ENCODE peak calls at places on chromosomes 4 and X, in five cellular contexts. S, Q, Z, C and N are unnamed samples. For H3K4me1, the result is how much of the 10 kb centered on the place peaks cover.

GRCh38 chr4:164108971-164109370 is 614.5 kb downstream of the TMA16 start:
- DNase-seq in Q (no peak), Z (no peak), C (no peak), S (no peak), N (no peak)

GRCh38 chrX:53678667-53679066 is 7.9 kb downstream of the HUWE1 start:
- DNase-seq in Z (peak), C (no peak), S (peak), Q (no peak), N (no peak)

GRCh38 chr4:2059034-2059725 is at the start of gene NAT8L:
- DNase-seq in Z (peak), C (no peak), Q (peak), S (peak), N (peak)

GRCh38 chr4:121011138-121011537 is 61.2 kb downstream of the NDNF start:
- DNase-seq in S (peak), C (no peak), Q (no peak), Z (peak), N (no peak)

GRCh38 chr4:39255266-39255665 is 72.9 kb downstream of the WDR19 start:
- DNase-seq in S (peak), Q (no peak), Z (peak), C (no peak), N (no peak)

GRCh38 chr4:75030649-75031235 is 97.8 kb downstream of the PARM1 start:
- DNase-seq in Q (peak), C (no peak), S (no peak), Z (no peak), N (no peak)

GRCh38 chrX:41723305-41723704 is 676 bp upstream of the GPR82 start:
- DNase-seq in S (no peak), C (no peak), Z (no peak), Q (no peak), N (no peak)

GRCh38 chrX:11137543-11138139 is 26.5 kb downstream of the HCCS start:
- DNase-seq in Z (peak), S (peak), C (peak), Q (peak), N (peak)

GRCh38 chr4:20589436-20589835 is 110.8 kb upstream of the PACRGL start:
- DNase-seq in C (no peak), Z (peak), S (peak), Q (peak), N (no peak)

GRCh38 chr4:186839122-186840037 is 115.7 kb upstream of the FAT1 start:
- DNase-seq in S (no peak), C (peak), Z (no peak), Q (no peak), N (no peak)

GRCh38 chr4:125085-125820 is 952 bp downstream of the ZNF718 start:
- DNase-seq in Z (peak), C (no peak), Q (peak), S (peak), N (peak)

GRCh38 chr4:185849543-185850185 is 37.7 kb upstream of the SORBS2 start:
- DNase-seq in Q (no peak), Z (no peak), S (no peak), C (no peak), N (no peak)

GRCh38 chr4:29578329-29578728 is 1141.8 kb upstream of the PCDH7 start:
- DNase-seq in Z (no peak), C (no peak), Q (no peak), S (no peak), N (no peak)

GRCh38 chr4:910366-911091 is 21.6 kb downstream of the GAK start:
- DNase-seq in S (no peak), Z (no peak), C (no peak), Q (no peak), N (no peak)

GRCh38 chr4:72446353-72447055 is 122.5 kb downstream of the ADAMTS3 start:
- DNase-seq in Q (no peak), C (no peak), Z (no peak), S (no peak), N (no peak)

GRCh38 chrX:48971325-48972213 is at the start of gene KCND1:
- DNase-seq in Q (peak), S (peak), C (no peak), Z (peak), N (no peak)

GRCh38 chr4:1274871-1275270 is 14.8 kb upstream of the MAEA start:
- DNase-seq in Z (no peak), C (no peak), S (no peak), Q (no peak), N (no peak)

GRCh38 chr4:73936969-73937368 is 44.9 kb downstream of the PF4 start:
- DNase-seq in S (no peak), Z (no peak), C (no peak), Q (no peak), N (no peak)

GRCh38 chrX:118541482-118541881 is 45.9 kb downstream of the DOCK11 start:
- DNase-seq in S (no peak), Z (no peak), C (no peak), Q (no peak), N (no peak)
- H2AFZ ChIP-seq in S (no peak), Z (no peak), C (no peak), Q (no peak), N (no peak)

GRCh38 chrX:34879876-34880275 is 62.7 kb upstream of the FAM47B start:
- DNase-seq in Z (no peak), C (no peak), S (no peak), Q (no peak), N (no peak)
- H3K4me1 ChIP-seq in Z (under half), C (under half), S (under half), Q (under half), N (under half)

GRCh38 chrX:80246273-80246672 is 174.0 kb upstream of the TENT5D start:
- DNase-seq in C (no peak), Z (peak), S (no peak), Q (no peak), N (no peak)
- TF ChIP-seq EZH2phosphoT487 in C (no peak), Z (no peak), S (no peak), Q (no peak), N (no peak)

GRCh38 chrX:7190157-7190556 is 42.2 kb upstream of the PUDP start:
- DNase-seq in Q (no peak), S (no peak), C (no peak), Z (no peak), N (peak)
- H2AFZ ChIP-seq in Q (no peak), S (no peak), C (no peak), Z (no peak), N (no peak)

DNA sequence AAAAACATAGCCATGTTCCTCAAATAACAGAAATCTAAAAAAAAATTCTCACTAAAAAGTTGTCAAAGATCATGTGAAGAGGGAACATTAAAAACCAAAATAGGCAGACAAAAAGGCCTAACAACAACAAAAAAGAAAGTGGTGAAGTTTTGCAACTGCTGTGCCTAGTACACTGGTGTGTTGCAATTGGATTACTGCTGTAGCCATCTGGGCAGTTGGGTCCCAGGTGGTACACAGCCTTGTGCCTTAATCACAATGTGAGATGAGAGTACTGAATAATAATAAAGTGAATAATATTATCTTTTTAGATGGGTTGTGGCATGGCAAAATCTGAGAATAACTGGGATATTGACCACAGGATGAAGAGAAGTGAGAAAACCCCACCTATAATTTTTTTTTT is 12.0 kb downstream of the C4orf54 start:
- DNase-seq in S (no peak), Q (no peak), Z (no peak), C (no peak), N (no peak)
- H3K4me1 ChIP-seq in S (under half), Q (under half), Z (under half), C (under half), N (under half)